ENCODE peak calls at places on chromosomes 11 and 22, in ten cellular contexts. One of them, this sample, is unnamed.

GRCh38 chr11:131674051-131674755 is 303.8 kb downstream of the NTM start:
- DNase-seq in PC-3: peak
- DNase-seq in right atrium auricular region: peak
- DNase-seq in GM20000: peak
- DNase-seq in foreskin keratinocyte: peak
- DNase-seq in astrocyte of the cerebellum: peak
- DNase-seq in HL-60: peak
- DNase-seq in mammary epithelial cell: peak
- DNase-seq in cardiac muscle cell: peak
- DNase-seq in brain microvascular endothelial cell: peak
- DNase-seq in this sample: peak

GRCh38 chr22:27242917-27243589 is 558.5 kb downstream of the MN1 start:
- DNase-seq in PC-3: no peak
- DNase-seq in HL-60: no peak
- DNase-seq in right atrium auricular region: no peak
- DNase-seq in cardiac muscle cell: no peak
- DNase-seq in foreskin keratinocyte: no peak
- DNase-seq in astrocyte of the cerebellum: no peak
- DNase-seq in brain microvascular endothelial cell: peak
- DNase-seq in GM20000: no peak
- DNase-seq in mammary epithelial cell: no peak
- DNase-seq in this sample: no peak

GRCh38 chr11:69199583-69200295 is 44.0 kb downstream of the SMIM38 start:
- DNase-seq in HL-60: no peak
- DNase-seq in PC-3: no peak
- DNase-seq in GM20000: no peak
- DNase-seq in foreskin keratinocyte: no peak
- DNase-seq in cardiac muscle cell: no peak
- DNase-seq in right atrium auricular region: no peak
- DNase-seq in brain microvascular endothelial cell: no peak
- DNase-seq in mammary epithelial cell: no peak
- DNase-seq in astrocyte of the cerebellum: no peak
- DNase-seq in this sample: no peak

GRCh38 chr11:106684944-106685343 is 333.3 kb downstream of the GUCY1A2 start:
- DNase-seq in foreskin keratinocyte: no peak
- DNase-seq in GM20000: no peak
- DNase-seq in mammary epithelial cell: no peak
- DNase-seq in cardiac muscle cell: no peak
- DNase-seq in HL-60: no peak
- DNase-seq in brain microvascular endothelial cell: no peak
- DNase-seq in right atrium auricular region: no peak
- DNase-seq in PC-3: no peak
- DNase-seq in astrocyte of the cerebellum: no peak
- DNase-seq in this sample: no peak

GRCh38 chr11:129278586-129279319 is 86.6 kb upstream of the ARHGAP32 start:
- DNase-seq in GM20000: peak
- DNase-seq in astrocyte of the cerebellum: no peak
- DNase-seq in mammary epithelial cell: peak
- DNase-seq in PC-3: peak
- DNase-seq in HL-60: no peak
- DNase-seq in brain microvascular endothelial cell: no peak
- DNase-seq in right atrium auricular region: no peak
- DNase-seq in foreskin keratinocyte: peak
- DNase-seq in cardiac muscle cell: peak
- DNase-seq in this sample: peak

GRCh38 chr11:31870609-31871309 is 59.6 kb upstream of the PAX6 start:
- DNase-seq in right atrium auricular region: no peak
- DNase-seq in cardiac muscle cell: peak
- DNase-seq in HL-60: peak
- DNase-seq in astrocyte of the cerebellum: peak
- DNase-seq in brain microvascular endothelial cell: peak
- DNase-seq in PC-3: peak
- DNase-seq in GM20000: peak
- DNase-seq in foreskin keratinocyte: no peak
- DNase-seq in mammary epithelial cell: peak
- DNase-seq in this sample: peak

GRCh38 chr11:60343094-60343704 is 16.1 kb downstream of the MS4A6E start:
- DNase-seq in cardiac muscle cell: peak
- DNase-seq in mammary epithelial cell: peak
- DNase-seq in GM20000: no peak
- DNase-seq in HL-60: no peak
- DNase-seq in brain microvascular endothelial cell: peak
- DNase-seq in astrocyte of the cerebellum: no peak
- DNase-seq in PC-3: peak
- DNase-seq in right atrium auricular region: no peak
- DNase-seq in foreskin keratinocyte: no peak
- DNase-seq in this sample: no peak

GRCh38 chr11:86182976-86183584 is 61.5 kb upstream of the EED start:
- DNase-seq in right atrium auricular region: no peak
- DNase-seq in astrocyte of the cerebellum: no peak
- DNase-seq in HL-60: peak
- DNase-seq in brain microvascular endothelial cell: no peak
- DNase-seq in mammary epithelial cell: peak
- DNase-seq in PC-3: peak
- DNase-seq in cardiac muscle cell: no peak
- DNase-seq in foreskin keratinocyte: peak
- DNase-seq in GM20000: no peak
- DNase-seq in this sample: no peak

GRCh38 chr11:119340335-119341221 is at the start of gene C1QTNF5:
- DNase-seq in PC-3: no peak
- DNase-seq in mammary epithelial cell: no peak
- DNase-seq in HL-60: no peak
- DNase-seq in astrocyte of the cerebellum: peak
- DNase-seq in GM20000: no peak
- DNase-seq in cardiac muscle cell: peak
- DNase-seq in foreskin keratinocyte: no peak
- DNase-seq in brain microvascular endothelial cell: no peak
- DNase-seq in right atrium auricular region: peak
- DNase-seq in this sample: no peak

GRCh38 chr11:68903288-68903630 is 373 bp downstream of the MRPL21 start:
- DNase-seq in brain microvascular endothelial cell: no peak
- DNase-seq in HL-60: no peak
- DNase-seq in PC-3: no peak
- DNase-seq in foreskin keratinocyte: no peak
- DNase-seq in mammary epithelial cell: no peak
- DNase-seq in GM20000: no peak
- DNase-seq in cardiac muscle cell: no peak
- DNase-seq in right atrium auricular region: no peak
- DNase-seq in astrocyte of the cerebellum: no peak
- DNase-seq in this sample: no peak

GRCh38 chr22:27090595-27090994 is 433.2 kb downstream of the MIAT start:
- DNase-seq in HL-60: no peak
- DNase-seq in astrocyte of the cerebellum: no peak
- DNase-seq in right atrium auricular region: no peak
- DNase-seq in GM20000: no peak
- DNase-seq in PC-3: no peak
- DNase-seq in mammary epithelial cell: no peak
- DNase-seq in foreskin keratinocyte: no peak
- DNase-seq in cardiac muscle cell: no peak
- DNase-seq in brain microvascular endothelial cell: no peak
- DNase-seq in this sample: no peak

GRCh38 chr11:16009021-16009420 is 347.3 kb downstream of the SOX6 start:
- DNase-seq in right atrium auricular region: no peak
- DNase-seq in astrocyte of the cerebellum: no peak
- DNase-seq in HL-60: no peak
- DNase-seq in mammary epithelial cell: no peak
- DNase-seq in PC-3: no peak
- DNase-seq in brain microvascular endothelial cell: no peak
- DNase-seq in cardiac muscle cell: no peak
- DNase-seq in GM20000: no peak
- DNase-seq in foreskin keratinocyte: no peak
- DNase-seq in this sample: no peak
- TF ChIP-seq CTCF in right atrium auricular region: no peak
- TF ChIP-seq CTCF in astrocyte of the cerebellum: no peak
- TF ChIP-seq CTCF in HL-60: no peak
- TF ChIP-seq CTCF in mammary epithelial cell: no peak
- TF ChIP-seq CTCF in PC-3: no peak
- TF ChIP-seq CTCF in brain microvascular endothelial cell: no peak
- TF ChIP-seq CTCF in cardiac muscle cell: no peak
- TF ChIP-seq CTCF in GM20000: no peak
- TF ChIP-seq CTCF in foreskin keratinocyte: no peak
- TF ChIP-seq CTCF in this sample: no peak

DNA sequence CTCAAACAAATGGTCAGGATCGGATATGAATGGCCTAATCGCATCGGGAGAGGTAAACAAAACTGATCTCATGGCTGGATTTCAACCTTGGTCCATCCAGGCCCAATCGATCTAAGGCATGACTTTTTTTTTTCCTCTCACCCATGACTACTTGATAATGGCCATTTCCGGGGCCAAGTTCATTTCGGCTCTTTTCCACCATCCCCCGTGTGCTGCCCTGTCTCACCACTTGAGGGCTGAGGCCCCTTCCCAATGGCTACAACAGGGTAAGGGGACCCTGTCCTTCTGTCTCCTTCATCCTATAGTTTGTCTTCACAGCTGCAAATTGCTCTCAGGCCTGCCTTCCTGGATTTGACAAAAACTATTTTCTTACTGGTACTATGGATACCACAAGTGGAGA is 26.7 kb downstream of the GRAP2 start:
- DNase-seq in PC-3: no peak
- DNase-seq in brain microvascular endothelial cell: no peak
- DNase-seq in foreskin keratinocyte: no peak
- DNase-seq in right atrium auricular region: no peak
- DNase-seq in astrocyte of the cerebellum: no peak
- DNase-seq in cardiac muscle cell: no peak
- DNase-seq in GM20000: no peak
- DNase-seq in HL-60: no peak
- DNase-seq in mammary epithelial cell: no peak
- DNase-seq in this sample: no peak
- TF ChIP-seq CTCF in PC-3: peak
- TF ChIP-seq CTCF in brain microvascular endothelial cell: peak
- TF ChIP-seq CTCF in foreskin keratinocyte: no peak
- TF ChIP-seq CTCF in right atrium auricular region: no peak
- TF ChIP-seq CTCF in astrocyte of the cerebellum: peak
- TF ChIP-seq CTCF in cardiac muscle cell: peak
- TF ChIP-seq CTCF in GM20000: no peak
- TF ChIP-seq CTCF in HL-60: no peak
- TF ChIP-seq CTCF in mammary epithelial cell: no peak
- TF ChIP-seq CTCF in this sample: no peak

GRCh38 chr22:48941903-48942625 is 885.6 kb downstream of the BRD1 start:
- DNase-seq in right atrium auricular region: peak
- DNase-seq in cardiac muscle cell: no peak
- DNase-seq in mammary epithelial cell: no peak
- DNase-seq in astrocyte of the cerebellum: no peak
- DNase-seq in HL-60: no peak
- DNase-seq in GM20000: no peak
- DNase-seq in foreskin keratinocyte: no peak
- DNase-seq in PC-3: no peak
- DNase-seq in brain microvascular endothelial cell: no peak
- DNase-seq in this sample: no peak

GRCh38 chr22:48944433-48944755 is 883.3 kb downstream of the BRD1 start:
- DNase-seq in GM20000: no peak
- DNase-seq in mammary epithelial cell: no peak
- DNase-seq in right atrium auricular region: no peak
- DNase-seq in HL-60: no peak
- DNase-seq in PC-3: no peak
- DNase-seq in cardiac muscle cell: no peak
- DNase-seq in foreskin keratinocyte: no peak
- DNase-seq in brain microvascular endothelial cell: no peak
- DNase-seq in astrocyte of the cerebellum: no peak
- DNase-seq in this sample: no peak

GRCh38 chr22:48942698-48943566 is 884.7 kb downstream of the BRD1 start:
- DNase-seq in HL-60: no peak
- DNase-seq in foreskin keratinocyte: no peak
- DNase-seq in brain microvascular endothelial cell: no peak
- DNase-seq in mammary epithelial cell: no peak
- DNase-seq in PC-3: no peak
- DNase-seq in cardiac muscle cell: no peak
- DNase-seq in right atrium auricular region: peak
- DNase-seq in astrocyte of the cerebellum: no peak
- DNase-seq in GM20000: no peak
- DNase-seq in this sample: no peak

GRCh38 chr22:48944756-48945620 is 882.7 kb downstream of the BRD1 start:
- DNase-seq in cardiac muscle cell: no peak
- DNase-seq in HL-60: no peak
- DNase-seq in brain microvascular endothelial cell: no peak
- DNase-seq in PC-3: no peak
- DNase-seq in GM20000: no peak
- DNase-seq in mammary epithelial cell: no peak
- DNase-seq in foreskin keratinocyte: no peak
- DNase-seq in right atrium auricular region: peak
- DNase-seq in astrocyte of the cerebellum: no peak
- DNase-seq in this sample: no peak

DNA sequence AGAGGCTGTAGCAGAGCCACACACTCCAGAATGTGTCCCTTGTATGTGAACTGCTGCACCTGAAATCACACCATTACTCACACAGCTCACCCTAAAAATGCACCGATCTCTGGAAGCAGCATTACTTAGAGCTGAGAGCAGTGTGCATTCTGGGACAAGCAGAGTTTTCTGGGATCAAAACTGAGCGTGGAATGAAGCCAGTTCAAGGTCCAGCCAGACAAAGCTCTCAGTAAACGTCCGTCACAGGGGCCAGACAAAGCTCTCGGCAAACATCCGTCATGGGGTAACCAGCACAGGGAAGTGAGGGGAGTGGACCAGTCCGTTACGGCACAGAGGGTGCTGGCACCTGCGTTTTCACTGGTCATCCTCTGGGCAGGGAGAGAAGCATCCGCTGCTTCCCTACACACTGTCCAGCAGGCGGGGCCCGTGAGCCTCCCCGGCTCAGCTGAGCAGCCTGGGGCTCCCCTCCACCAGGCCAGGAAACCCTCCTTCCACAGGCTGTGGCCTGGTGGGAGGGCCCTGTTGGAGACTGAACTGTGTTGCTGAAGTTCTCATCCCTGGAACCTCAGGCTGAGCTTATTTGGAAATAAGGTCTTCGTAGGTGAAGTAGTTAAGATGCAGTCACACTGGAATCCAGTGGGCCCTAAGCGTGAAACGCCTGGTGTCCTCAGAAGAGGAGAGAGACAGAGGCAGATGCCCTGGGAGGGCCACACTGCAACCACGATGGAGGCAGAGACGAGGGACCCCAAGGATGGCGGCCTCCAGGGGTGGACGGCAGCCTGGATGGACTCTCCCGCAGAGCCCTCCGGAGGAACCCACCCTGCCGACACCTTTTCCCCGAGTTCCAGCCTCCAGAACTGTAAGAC is 883.9 kb downstream of the BRD1 start:
- DNase-seq in GM20000: no peak
- DNase-seq in right atrium auricular region: peak
- DNase-seq in astrocyte of the cerebellum: no peak
- DNase-seq in PC-3: peak
- DNase-seq in foreskin keratinocyte: no peak
- DNase-seq in HL-60: no peak
- DNase-seq in brain microvascular endothelial cell: no peak
- DNase-seq in mammary epithelial cell: no peak
- DNase-seq in cardiac muscle cell: peak
- DNase-seq in this sample: no peak
- TF ChIP-seq CTCF in GM20000: peak
- TF ChIP-seq CTCF in right atrium auricular region: no peak
- TF ChIP-seq CTCF in astrocyte of the cerebellum: peak
- TF ChIP-seq CTCF in PC-3: peak
- TF ChIP-seq CTCF in foreskin keratinocyte: no peak
- TF ChIP-seq CTCF in HL-60: peak
- TF ChIP-seq CTCF in brain microvascular endothelial cell: no peak
- TF ChIP-seq CTCF in mammary epithelial cell: no peak
- TF ChIP-seq CTCF in cardiac muscle cell: no peak
- TF ChIP-seq CTCF in this sample: no peak

DNA sequence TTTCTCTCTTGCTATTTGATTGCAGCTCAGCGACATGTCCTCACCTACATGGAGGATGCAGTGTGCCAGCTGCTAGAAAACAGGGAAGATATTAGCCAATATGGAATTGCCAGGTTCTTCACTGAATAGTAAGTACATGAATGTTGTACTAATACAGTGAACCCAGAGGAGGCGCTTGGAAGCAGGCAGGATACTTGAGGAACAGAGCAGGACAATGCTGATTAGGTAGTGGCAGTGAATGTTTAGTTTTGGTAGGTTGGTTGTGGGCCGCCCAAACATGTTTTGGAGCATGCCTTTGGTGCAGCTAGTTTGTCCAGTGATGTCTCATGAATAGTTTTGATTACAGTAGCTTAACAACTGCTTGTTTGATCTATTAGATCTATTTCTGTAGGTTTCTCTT is 50.6 kb downstream of the CSTPP1 start:
- DNase-seq in brain microvascular endothelial cell: no peak
- DNase-seq in GM20000: no peak
- DNase-seq in cardiac muscle cell: no peak
- DNase-seq in HL-60: no peak
- DNase-seq in astrocyte of the cerebellum: no peak
- DNase-seq in mammary epithelial cell: peak
- DNase-seq in right atrium auricular region: no peak
- DNase-seq in foreskin keratinocyte: peak
- DNase-seq in PC-3: no peak
- DNase-seq in this sample: no peak
- TF ChIP-seq CTCF in brain microvascular endothelial cell: no peak
- TF ChIP-seq CTCF in GM20000: no peak
- TF ChIP-seq CTCF in cardiac muscle cell: no peak
- TF ChIP-seq CTCF in HL-60: no peak
- TF ChIP-seq CTCF in astrocyte of the cerebellum: no peak
- TF ChIP-seq CTCF in mammary epithelial cell: peak
- TF ChIP-seq CTCF in right atrium auricular region: no peak
- TF ChIP-seq CTCF in foreskin keratinocyte: peak
- TF ChIP-seq CTCF in PC-3: no peak
- TF ChIP-seq CTCF in this sample: no peak